ENCODE peak calls at places on chromosomes 12 and 14, in five cellular contexts. K, W, E, G and L are unnamed samples.

GRCh38 chr14:23528555-23528954 is 23.0 kb downstream of the ZFHX2 start:
- DNase-seq in K (no peak), W (no peak), E (no peak), G (no peak), L (no peak)

GRCh38 chr14:51368721-51369163 is 128.7 kb downstream of the TMX1 start:
- DNase-seq in K (peak; percentile 87), W (no peak), E (no peak), G (no peak), L (no peak)

GRCh38 chr14:101101456-101102056 is 198.0 kb upstream of the RTL1 start:
- DNase-seq in K (no peak), W (no peak), E (no peak), G (no peak), L (no peak)

GRCh38 chr12:78330131-78330530 is 499.4 kb downstream of the NAV3 start:
- DNase-seq in K (no peak), W (no peak), E (no peak), G (no peak), L (no peak)

GRCh38 chr12:95545731-95546490 is 5.4 kb downstream of the USP44 start:
- DNase-seq in K (no peak), W (no peak), E (no peak), G (no peak), L (no peak)

GRCh38 chr12:118377891-118378470 is 1.6 kb downstream of the SUDS3 start:
- DNase-seq in K (no peak), W (peak; percentile 59), E (peak; percentile 83), G (peak; percentile 74), L (peak; percentile 76)

GRCh38 chr12:59787610-59788009 is 191.8 kb downstream of the SLC16A7 start:
- DNase-seq in K (no peak), W (no peak), E (no peak), G (no peak), L (no peak)

GRCh38 chr12:97944576-97944975 is 482.0 kb downstream of the RMST start:
- DNase-seq in K (no peak), W (no peak), E (no peak), G (no peak), L (no peak)

GRCh38 chr14:102827716-102828115 is 50.5 kb downstream of the TRAF3 start:
- DNase-seq in K (no peak), W (no peak), E (no peak), G (no peak), L (no peak)

GRCh38 chr12:9649532-9649940 is 20.0 kb upstream of the CLEC2D start:
- DNase-seq in K (no peak), W (no peak), E (no peak), G (no peak), L (no peak)

GRCh38 chr12:63876980-63877379 is 32.5 kb downstream of the SRGAP1 start:
- DNase-seq in K (no peak), W (no peak), E (no peak), G (no peak), L (no peak)

GRCh38 chr12:46371718-46372130 is 849 bp downstream of the SLC38A2 start:
- DNase-seq in K (no peak), W (peak; percentile 67), E (no peak), G (peak; percentile 59), L (peak; percentile 67)

GRCh38 chr14:79265366-79265765 is 945.9 kb downstream of the DIO2 start:
- DNase-seq in K (no peak), W (no peak), E (no peak), G (no peak), L (no peak)

GRCh38 chr14:46048127-46048526 is 603.5 kb downstream of the RPL10L start:
- DNase-seq in K (no peak), W (no peak), E (no peak), G (no peak), L (no peak)

GRCh38 chr12:52585951-52586350 is 12.3 kb upstream of the KRT74 start:
- DNase-seq in K (no peak), W (no peak), E (no peak), G (no peak), L (no peak)

GRCh38 chr14:45364565-45364964 is 111.6 kb upstream of the MIS18BP1 start:
- DNase-seq in K (no peak), W (no peak), E (no peak), G (no peak), L (no peak)

GRCh38 chr12:6603095-6603567 is 4.0 kb downstream of the CHD4 start:
- DNase-seq in K (no peak), W (peak; percentile 64), E (peak; percentile 52), G (no peak), L (peak; percentile 32)

GRCh38 chr14:20441466-20441865 is 5.5 kb upstream of the KLHL33 start:
- DNase-seq in K (no peak), W (no peak), E (no peak), G (no peak), L (no peak)

GRCh38 chr12:123363743-123364531 is 710 bp downstream of the SBNO1 start:
- DNase-seq in K (no peak), W (peak; percentile 29), E (peak; percentile 43), G (peak; percentile 57), L (peak; percentile 42)

GRCh38 chr12:68568878-68569569 is 41.7 kb upstream of the RAP1B start:
- DNase-seq in K (no peak), W (no peak), E (no peak), G (no peak), L (no peak)

GRCh38 chr14:26276757-26277156 is 321.1 kb downstream of the NOVA1 start:
- DNase-seq in K (no peak), W (no peak), E (no peak), G (no peak), L (no peak)

GRCh38 chr14:26128931-26129674 is 468.7 kb downstream of the NOVA1 start:
- DNase-seq in K (no peak), W (no peak), E (no peak), G (no peak), L (no peak)

GRCh38 chr12:95736631-95737030 is 53.9 kb downstream of the NTN4 start:
- DNase-seq in K (peak; percentile 3), W (peak; percentile 46), E (no peak), G (no peak), L (no peak)

GRCh38 chr12:29783773-29784666 is at the start of gene TMTC1:
- DNase-seq in K (no peak), W (peak; percentile 90), E (peak; percentile 77), G (peak; percentile 13), L (peak; percentile 55)

GRCh38 chr12:52647601-52648000 is 4.4 kb downstream of the KRT2 start:
- DNase-seq in K (no peak), W (no peak), E (no peak), G (no peak), L (no peak)

GRCh38 chr14:69360438-69361108 is 37.5 kb downstream of the ERH start:
- DNase-seq in K (no peak), W (no peak), E (no peak), G (peak; percentile 55), L (peak; percentile 44)

GRCh38 chr14:77151918-77152588 is 10.5 kb upstream of the ZDHHC22 start:
- DNase-seq in K (no peak), W (no peak), E (no peak), G (peak; percentile 72), L (peak; percentile 77)
- TF ChIP-seq CTCF in K (peak; percentile 10), W (peak; percentile 30), E (peak; percentile 33), G (no peak), L (peak; percentile 15)

DNA sequence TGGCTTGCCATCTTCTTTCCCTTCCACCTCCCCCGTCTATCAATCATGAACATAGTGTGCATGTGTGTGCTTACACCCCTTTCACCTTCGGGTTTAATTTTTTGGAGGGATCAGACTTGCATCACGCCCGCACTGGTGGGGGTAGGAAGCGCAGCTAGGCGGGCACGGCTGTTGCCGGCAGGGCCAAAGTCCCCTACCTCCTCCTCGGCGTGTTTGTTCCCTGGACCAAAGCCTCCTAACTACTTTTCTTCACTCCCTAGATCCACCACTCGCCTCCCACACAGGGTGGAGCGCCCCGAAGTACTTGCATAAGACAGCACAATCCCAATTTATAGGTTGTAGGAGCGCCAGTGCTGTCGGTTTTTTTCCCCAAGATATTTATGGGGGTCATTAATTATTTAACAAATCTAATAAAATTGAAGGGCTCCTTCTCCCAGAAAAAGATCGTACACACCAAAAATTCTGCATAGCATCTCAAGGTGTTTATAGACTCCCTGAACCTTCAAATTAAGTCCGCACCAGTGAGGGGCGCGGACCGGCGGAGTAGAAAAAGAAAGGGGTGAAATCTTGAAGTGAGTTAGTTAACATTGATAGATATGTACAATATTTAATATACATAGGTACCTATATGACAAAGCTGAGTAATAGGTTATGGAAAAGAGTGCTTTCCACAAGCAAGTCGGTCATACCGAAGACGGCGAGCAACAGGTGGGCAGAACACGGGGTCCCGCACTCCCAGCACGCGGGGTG is 714 bp downstream of the PKP2 start:
- DNase-seq in K (no peak), W (peak; percentile 23), E (no peak), G (no peak), L (no peak)
- TF ChIP-seq CTCF in K (no peak), W (peak; percentile 49), E (no peak), G (no peak), L (no peak)

DNA sequence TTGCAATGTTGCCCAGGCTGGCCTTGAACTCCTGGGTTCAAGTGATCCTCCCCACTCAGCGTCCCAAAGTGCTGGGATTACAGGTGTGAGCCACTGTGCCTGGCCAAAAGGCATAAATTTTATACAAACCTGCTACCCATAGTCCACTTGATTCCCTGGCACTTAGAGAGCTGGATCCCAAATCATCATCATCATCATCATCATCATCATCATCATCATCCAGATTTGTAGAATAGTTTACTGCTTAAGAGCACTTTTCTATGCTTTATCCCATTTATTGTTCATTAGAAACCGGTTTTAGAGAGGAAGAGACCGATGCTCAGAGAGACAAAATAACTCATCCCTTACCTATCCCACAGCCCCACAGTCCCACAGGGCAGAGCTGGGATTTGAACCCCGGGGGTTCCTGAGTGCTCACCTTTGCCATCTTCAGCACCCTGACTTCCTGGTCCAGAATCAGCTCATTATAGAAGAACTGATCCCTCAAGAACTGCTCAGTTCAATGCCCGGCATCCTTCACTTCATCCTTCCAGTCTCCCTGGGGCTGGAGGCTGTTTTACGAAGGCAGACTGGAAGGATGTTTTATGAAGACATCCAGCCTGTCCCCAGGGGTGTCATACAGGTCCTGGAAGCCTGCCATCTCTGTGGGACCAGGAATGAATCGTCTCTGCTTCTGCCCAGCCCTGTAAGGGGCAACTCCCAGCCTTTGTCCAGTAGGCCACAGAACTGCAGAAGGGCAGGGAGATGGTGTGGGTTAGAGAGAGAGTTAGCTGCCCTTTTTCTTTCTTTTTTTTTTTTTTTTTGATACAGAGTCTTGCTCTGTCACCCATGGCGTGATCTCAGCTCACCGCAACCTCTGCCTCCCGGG is 20.2 kb upstream of the OASL start:
- DNase-seq in K (no peak), W (no peak), E (no peak), G (no peak), L (no peak)
- TF ChIP-seq CTCF in K (no peak), W (no peak), E (no peak), G (no peak), L (no peak)

GRCh38 chr12:87866602-87867292 is 162.5 kb downstream of the C12orf50 start:
- DNase-seq in K (no peak), W (no peak), E (no peak), G (no peak), L (no peak)
- TF ChIP-seq CTCF in K (peak; percentile 59), W (peak; percentile 23), E (no peak), G (peak; percentile 22), L (peak; percentile 49)

DNA sequence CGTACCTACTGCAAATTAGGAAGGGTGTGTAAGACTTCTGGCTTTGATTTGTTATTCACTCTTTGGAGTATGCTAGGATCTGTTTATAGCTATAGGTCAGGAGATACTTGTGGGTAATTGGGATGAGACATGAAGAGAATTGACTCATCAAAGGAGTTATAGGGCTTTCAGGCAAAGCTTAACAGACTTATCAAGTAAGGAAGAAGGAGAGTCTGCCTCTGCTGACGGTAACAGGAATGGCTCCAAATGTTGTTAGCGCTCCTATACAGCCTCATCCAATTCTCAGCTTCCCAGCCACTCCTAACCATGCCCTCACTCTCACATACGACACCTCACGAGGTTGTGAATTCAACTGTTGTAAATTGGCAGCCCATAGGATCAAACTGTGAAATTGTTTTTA is 140.5 kb downstream of the KCNA5 start:
- DNase-seq in K (no peak), W (no peak), E (no peak), G (no peak), L (no peak)
- TF ChIP-seq CTCF in K (no peak), W (no peak), E (no peak), G (no peak), L (no peak)

GRCh38 chr14:39988939-39989338 is 556.7 kb upstream of the FBXO33 start:
- DNase-seq in K (peak; percentile 2), W (no peak), E (no peak), G (no peak), L (no peak)
- TF ChIP-seq CTCF in K (no peak), W (peak; percentile 29), E (no peak), G (no peak), L (peak; percentile 48)